ENCODE peak calls at places on chromosomes 3 and 15, in four cellular contexts. One of them, this sample, is unnamed.

GRCh38 chr3:73504255-73504654 is 120.5 kb downstream of the PDZRN3 start:
- DNase-seq in ovary: no peak
- DNase-seq in K562: no peak
- DNase-seq in adrenal gland: no peak
- DNase-seq in this sample: no peak

GRCh38 chr3:43194490-43195115 is 88.7 kb upstream of the POMGNT2 start:
- DNase-seq in ovary: no peak
- DNase-seq in K562: no peak
- DNase-seq in adrenal gland: no peak
- DNase-seq in this sample: peak; percentile 29

GRCh38 chr15:65577129-65577996 is 33.6 kb downstream of the INTS14 start:
- DNase-seq in ovary: no peak
- DNase-seq in K562: no peak
- DNase-seq in adrenal gland: no peak
- DNase-seq in this sample: no peak

GRCh38 chr15:88794001-88794400 is 9.2 kb upstream of the ACAN start:
- DNase-seq in ovary: no peak
- DNase-seq in K562: no peak
- DNase-seq in adrenal gland: no peak
- DNase-seq in this sample: no peak

GRCh38 chr3:133237380-133237779 is 162.5 kb upstream of the BFSP2 start:
- DNase-seq in ovary: no peak
- DNase-seq in K562: no peak
- DNase-seq in adrenal gland: no peak
- DNase-seq in this sample: no peak

GRCh38 chr15:58932791-58933310 is 628 bp downstream of the SLTM start:
- DNase-seq in ovary: no peak
- DNase-seq in K562: peak; percentile 50
- DNase-seq in adrenal gland: peak; percentile 55
- DNase-seq in this sample: no peak

GRCh38 chr3:45773044-45773443 is 23.3 kb downstream of the SLC6A20 start:
- DNase-seq in ovary: no peak
- DNase-seq in K562: no peak
- DNase-seq in adrenal gland: peak; percentile 3
- DNase-seq in this sample: no peak

GRCh38 chr3:113898892-113899291 is 48.9 kb upstream of the ZDHHC23 start:
- DNase-seq in ovary: no peak
- DNase-seq in K562: no peak
- DNase-seq in adrenal gland: no peak
- DNase-seq in this sample: no peak

GRCh38 chr3:194870394-194871110 is 184.9 kb downstream of the FAM43A start:
- DNase-seq in ovary: no peak
- DNase-seq in K562: no peak
- DNase-seq in adrenal gland: no peak
- DNase-seq in this sample: no peak

GRCh38 chr3:81967362-81967761 is 205.9 kb upstream of the GBE1 start:
- DNase-seq in ovary: no peak
- DNase-seq in K562: no peak
- DNase-seq in adrenal gland: no peak
- DNase-seq in this sample: no peak

GRCh38 chr3:183868804-183869203 is 15.9 kb downstream of the PARL start:
- DNase-seq in ovary: no peak
- DNase-seq in K562: no peak
- DNase-seq in adrenal gland: no peak
- DNase-seq in this sample: no peak

GRCh38 chr3:48662140-48662752 is 440 bp downstream of the CELSR3 start:
- DNase-seq in ovary: no peak
- DNase-seq in K562: no peak
- DNase-seq in adrenal gland: peak; percentile 44
- DNase-seq in this sample: no peak

GRCh38 chr3:169288548-169288947 is 375.0 kb downstream of the MECOM start:
- DNase-seq in ovary: no peak
- DNase-seq in K562: no peak
- DNase-seq in adrenal gland: no peak
- DNase-seq in this sample: no peak
- TF ChIP-seq POLR2A in ovary: no peak
- TF ChIP-seq POLR2A in K562: no peak
- TF ChIP-seq POLR2A in adrenal gland: no peak
- TF ChIP-seq POLR2A in this sample: no peak

DNA sequence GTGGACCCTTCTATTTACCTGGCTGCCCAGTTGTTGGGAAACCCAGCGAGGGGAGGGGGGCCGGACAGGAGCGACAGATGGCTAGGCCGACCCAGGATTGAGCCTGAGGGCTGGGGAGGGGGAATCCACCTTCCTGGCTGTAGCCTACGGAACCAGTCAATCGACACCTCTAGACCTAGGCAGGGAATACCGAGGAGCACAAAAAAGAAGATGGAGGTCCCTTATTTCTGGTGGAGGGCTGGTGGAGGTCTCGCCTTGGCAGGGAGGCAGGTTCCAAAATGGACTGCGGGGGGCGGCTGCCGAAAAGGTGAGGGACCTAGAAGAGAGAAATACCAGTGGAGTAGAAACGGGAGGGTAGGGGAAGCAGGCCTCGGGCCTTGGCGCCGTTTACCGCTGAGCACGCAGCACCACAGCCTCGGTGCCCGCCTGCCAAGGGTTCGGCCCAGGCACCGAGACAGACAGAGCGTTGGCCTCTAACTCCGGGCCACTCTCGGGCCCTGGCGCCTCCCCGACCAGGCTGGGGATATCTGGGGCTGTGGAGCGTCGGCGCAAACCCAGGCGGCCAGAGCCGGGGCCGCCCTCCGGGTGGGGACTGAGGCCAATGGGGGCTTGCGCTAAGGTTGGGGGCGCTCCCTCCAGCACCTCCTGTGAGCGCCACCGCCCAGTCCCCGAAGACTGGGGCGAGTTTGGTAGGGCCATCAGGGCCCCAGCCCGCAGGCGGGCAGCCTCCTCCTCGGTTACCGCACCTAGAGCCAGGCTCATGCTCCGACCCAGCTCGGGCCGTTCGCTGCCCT is 1.6 kb downstream of the ANKRD63 start:
- DNase-seq in ovary: no peak
- DNase-seq in K562: no peak
- DNase-seq in adrenal gland: no peak
- DNase-seq in this sample: no peak
- H3K27me3 ChIP-seq in ovary: peaks cover 9% of the 10 kb centered on the region
- H3K27me3 ChIP-seq in K562: no peaks in the 10 kb centered on the region
- H3K27me3 ChIP-seq in adrenal gland: peaks cover 47% of the 10 kb centered on the region
- H3K27me3 ChIP-seq in this sample: peaks cover 18% of the 10 kb centered on the region

GRCh38 chr3:57227204-57227929 is at the start of gene APPL1:
- DNase-seq in ovary: peak; percentile 93
- DNase-seq in K562: peak; percentile 92
- DNase-seq in adrenal gland: peak; percentile 93
- DNase-seq in this sample: peak; percentile 95
- TF ChIP-seq POLR2A in ovary: peak; percentile 91
- TF ChIP-seq POLR2A in K562: peak; percentile 80
- TF ChIP-seq POLR2A in adrenal gland: peak; percentile 83
- TF ChIP-seq POLR2A in this sample: peak; percentile 71

DNA sequence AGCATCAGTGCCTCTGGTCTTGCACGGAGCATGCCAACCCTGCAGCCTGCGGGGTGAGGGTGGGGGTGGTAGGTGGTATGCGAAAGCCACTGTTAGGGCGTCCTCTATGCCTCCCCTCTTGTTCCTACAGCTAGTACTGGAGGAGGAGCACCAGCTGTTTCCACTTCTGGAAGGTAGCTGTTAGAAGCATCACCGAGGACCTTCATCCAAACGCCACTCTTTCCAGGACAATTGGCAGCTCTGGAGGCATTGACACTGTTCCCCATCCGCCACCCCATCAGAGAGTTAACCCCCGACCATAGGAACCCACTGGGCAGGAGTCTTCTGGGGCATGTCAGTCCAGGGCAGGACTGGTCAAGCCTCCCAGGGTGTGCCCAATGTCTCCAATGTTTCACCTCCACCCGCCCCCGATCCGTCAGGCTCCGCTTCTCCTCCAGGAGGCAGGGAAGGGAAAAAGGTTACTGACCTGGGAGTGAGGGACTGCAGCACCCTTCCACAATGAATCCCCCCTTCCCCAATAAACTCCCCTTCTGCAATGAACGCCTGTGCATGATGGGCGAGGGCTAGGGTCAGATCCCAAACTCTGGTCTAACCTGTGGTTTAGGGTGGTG is 487 bp downstream of the DUOX2 start:
- DNase-seq in ovary: no peak
- DNase-seq in K562: no peak
- DNase-seq in adrenal gland: no peak
- DNase-seq in this sample: no peak
- H3K27me3 ChIP-seq in ovary: no peaks in the 10 kb centered on the region
- H3K27me3 ChIP-seq in K562: peaks cover 2% of the 10 kb centered on the region
- H3K27me3 ChIP-seq in adrenal gland: peaks cover 72% of the 10 kb centered on the region
- H3K27me3 ChIP-seq in this sample: peaks cover 59% of the 10 kb centered on the region

DNA sequence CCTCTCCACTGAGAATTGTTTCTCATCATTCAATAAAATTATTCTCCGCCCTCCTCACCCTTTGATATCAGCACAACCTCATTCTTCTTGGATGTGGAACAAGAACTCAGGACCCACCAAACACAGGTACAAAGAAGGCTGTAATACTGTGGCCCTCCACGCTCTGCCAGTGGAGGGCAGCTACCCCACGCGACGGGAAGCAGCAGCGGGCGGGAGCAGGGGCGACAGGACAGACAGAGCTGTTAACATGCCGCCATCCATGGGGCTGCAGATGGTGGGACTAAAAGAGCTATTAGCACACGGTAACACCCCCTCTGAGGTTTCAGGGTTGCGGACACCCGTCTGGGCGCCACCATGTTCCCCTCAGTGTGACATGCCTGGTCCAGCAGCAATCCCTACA is 37.5 kb downstream of the EMC4 start:
- DNase-seq in ovary: no peak
- DNase-seq in K562: no peak
- DNase-seq in adrenal gland: no peak
- DNase-seq in this sample: peak; percentile 62
- TF ChIP-seq POLR2A in ovary: no peak
- TF ChIP-seq POLR2A in K562: no peak
- TF ChIP-seq POLR2A in adrenal gland: no peak
- TF ChIP-seq POLR2A in this sample: no peak

DNA sequence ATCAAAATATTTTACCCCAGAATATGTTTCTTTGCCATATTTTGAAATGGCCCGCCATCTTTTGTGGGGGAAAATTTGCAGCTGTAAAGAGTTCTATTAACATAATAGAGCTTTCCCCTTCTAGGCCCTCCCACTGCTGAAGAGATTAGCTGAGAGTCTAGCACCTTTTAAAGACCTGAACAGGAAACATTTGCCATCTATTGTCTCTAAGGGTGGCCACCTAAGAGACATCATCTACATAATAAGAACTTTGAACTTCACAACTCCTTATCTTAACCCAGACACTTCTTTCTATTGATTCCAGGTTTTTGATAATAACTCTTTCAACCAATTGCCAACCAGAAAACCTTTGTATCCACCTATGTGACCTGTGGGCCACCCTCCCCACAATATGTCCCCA is 54.7 kb upstream of the TRPM1 start:
- DNase-seq in ovary: no peak
- DNase-seq in K562: no peak
- DNase-seq in adrenal gland: no peak
- DNase-seq in this sample: no peak
- H3K27me3 ChIP-seq in ovary: no peaks in the 10 kb centered on the region
- H3K27me3 ChIP-seq in K562: peaks cover 10% of the 10 kb centered on the region
- H3K27me3 ChIP-seq in adrenal gland: no peaks in the 10 kb centered on the region
- H3K27me3 ChIP-seq in this sample: no peaks in the 10 kb centered on the region

GRCh38 chr15:73631915-73632669 is 1.1 kb downstream of the NPTN start:
- DNase-seq in ovary: no peak
- DNase-seq in K562: peak; percentile 26
- DNase-seq in adrenal gland: peak; percentile 48
- DNase-seq in this sample: peak; percentile 61
- TF ChIP-seq POLR2A in ovary: peak; percentile 15
- TF ChIP-seq POLR2A in K562: no peak
- TF ChIP-seq POLR2A in adrenal gland: peak; percentile 57
- TF ChIP-seq POLR2A in this sample: peak; percentile 41

GRCh38 chr3:117404153-117404552 is 694.6 kb downstream of the TUSC7 start:
- DNase-seq in ovary: no peak
- DNase-seq in K562: no peak
- DNase-seq in adrenal gland: no peak
- DNase-seq in this sample: no peak

GRCh38 chr3:117398166-117398954 is 688.8 kb downstream of the TUSC7 start:
- DNase-seq in ovary: no peak
- DNase-seq in K562: no peak
- DNase-seq in adrenal gland: no peak
- DNase-seq in this sample: no peak

GRCh38 chr3:117399311-117400068 is 689.9 kb downstream of the TUSC7 start:
- DNase-seq in ovary: no peak
- DNase-seq in K562: no peak
- DNase-seq in adrenal gland: no peak
- DNase-seq in this sample: no peak

GRCh38 chr3:117404756-117405155 is 695.2 kb downstream of the TUSC7 start:
- DNase-seq in ovary: no peak
- DNase-seq in K562: no peak
- DNase-seq in adrenal gland: no peak
- DNase-seq in this sample: no peak

DNA sequence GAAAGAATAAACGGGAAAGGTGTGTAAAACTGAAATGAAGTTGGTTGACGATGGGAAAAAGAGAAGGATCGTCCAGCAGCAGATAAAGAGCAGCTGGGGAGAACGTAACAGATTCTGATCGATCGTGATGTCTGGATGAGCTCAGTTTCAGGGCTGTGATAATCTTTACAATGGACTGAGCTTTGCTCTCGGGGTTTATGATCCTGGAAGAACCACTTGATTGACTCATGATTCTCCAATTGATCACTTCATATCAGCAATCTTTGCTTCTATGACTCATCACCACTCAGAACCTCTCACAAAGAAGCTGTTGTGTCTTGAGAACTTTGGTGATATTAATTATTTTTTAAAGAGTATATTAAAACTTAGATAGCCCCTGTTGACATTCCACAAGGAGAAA is 690.7 kb downstream of the TUSC7 start:
- DNase-seq in ovary: no peak
- DNase-seq in K562: no peak
- DNase-seq in adrenal gland: no peak
- DNase-seq in this sample: no peak
- H3K27me3 ChIP-seq in ovary: no peaks in the 10 kb centered on the region
- H3K27me3 ChIP-seq in K562: no peaks in the 10 kb centered on the region
- H3K27me3 ChIP-seq in adrenal gland: no peaks in the 10 kb centered on the region
- H3K27me3 ChIP-seq in this sample: no peaks in the 10 kb centered on the region